ENCODE peak calls at places on chromosome 3, in seven cellular contexts. M, Z, U, O, A, R and S are unnamed samples.

GRCh38 chr3:64437126-64437525 is 211.9 kb upstream of the PRICKLE2 start:
- DNase-seq in R (no peak), A (no peak), Z (no peak), O (no peak), M (no peak), U (no peak), S (no peak)

GRCh38 chr3:7813412-7813811 is 688.2 kb upstream of the LMCD1 start:
- DNase-seq in R (no peak), M (no peak), Z (no peak), O (no peak), U (peak), A (no peak), S (no peak)

GRCh38 chr3:385151-385550 is 188.6 kb downstream of the CHL1 start:
- DNase-seq in Z (peak), R (peak), U (no peak), A (no peak), M (no peak), O (no peak), S (no peak)

GRCh38 chr3:183576487-183577107 is 21.1 kb upstream of the KLHL6 start:
- DNase-seq in A (peak), M (no peak), R (peak), Z (peak), O (no peak), U (no peak), S (no peak)

GRCh38 chr3:48694610-48695051 is 8.9 kb upstream of the NCKIPSD start:
- DNase-seq in M (peak), Z (peak), A (peak), O (peak), R (no peak), U (peak), S (peak)

GRCh38 chr3:187551419-187551818 is 118.8 kb downstream of the SST start:
- DNase-seq in U (no peak), Z (peak), O (no peak), A (no peak), R (no peak), M (no peak), S (no peak)

GRCh38 chr3:114879059-114880031 is 267.7 kb downstream of the ZBTB20 start:
- DNase-seq in O (no peak), A (peak), Z (peak), R (peak), M (no peak), U (no peak), S (no peak)

GRCh38 chr3:81602781-81603180 is 158.7 kb downstream of the GBE1 start:
- DNase-seq in Z (peak), A (peak), R (no peak), O (no peak), U (no peak), M (no peak), S (no peak)

GRCh38 chr3:170301404-170301803 is 56.1 kb upstream of the SKIL start:
- DNase-seq in O (no peak), R (no peak), M (no peak), U (no peak), A (peak), Z (peak), S (no peak)

GRCh38 chr3:58962816-58963215 is 87.0 kb downstream of the CFAP20DC start:
- DNase-seq in O (no peak), A (peak), M (no peak), U (no peak), R (no peak), Z (peak), S (no peak)

GRCh38 chr3:125033616-125034015 is 22.2 kb downstream of the HEG1 start:
- DNase-seq in R (no peak), U (no peak), M (no peak), Z (no peak), A (no peak), O (no peak), S (no peak)

GRCh38 chr3:127440384-127440783 is 150.1 kb downstream of the TPRA1 start:
- DNase-seq in U (no peak), M (no peak), A (no peak), Z (no peak), R (no peak), O (no peak), S (peak)

GRCh38 chr3:45730409-45731154 is 41.4 kb downstream of the SACM1L start:
- DNase-seq in U (no peak), A (no peak), Z (no peak), M (no peak), R (no peak), O (no peak), S (no peak)

GRCh38 chr3:150329408-150329807 is 78.7 kb upstream of the TSC22D2 start:
- DNase-seq in O (no peak), U (no peak), A (no peak), R (no peak), M (no peak), Z (peak), S (no peak)

GRCh38 chr3:128597900-128598299 is 52.7 kb downstream of the RPN1 start:
- DNase-seq in M (no peak), U (no peak), R (no peak), A (no peak), O (no peak), Z (no peak), S (no peak)

GRCh38 chr3:124174463-124174862 is 182.5 kb upstream of the ROPN1 start:
- DNase-seq in A (peak), R (peak), U (peak), M (no peak), O (no peak), Z (no peak), S (no peak)

GRCh38 chr3:55097441-55097840 is 169.6 kb upstream of the LRTM1 start:
- DNase-seq in Z (no peak), O (no peak), U (no peak), A (no peak), R (no peak), M (no peak), S (no peak)

GRCh38 chr3:61564405-61565059 is 3.2 kb downstream of the PTPRG start:
- DNase-seq in O (peak), Z (peak), M (peak), A (peak), U (peak), R (no peak), S (peak)

GRCh38 chr3:183287301-183287971 is 34.4 kb downstream of the B3GNT5 start:
- DNase-seq in O (peak), R (no peak), A (peak), M (no peak), U (no peak), Z (peak), S (no peak)

GRCh38 chr3:64351713-64352595 is 126.7 kb upstream of the PRICKLE2 start:
- DNase-seq in M (no peak), R (peak), A (peak), U (no peak), O (no peak), Z (peak), S (no peak)

GRCh38 chr3:86410587-86410986 is 580.4 kb downstream of the VGLL3 start:
- DNase-seq in A (no peak), Z (no peak), M (no peak), O (no peak), R (no peak), U (no peak), S (no peak)

GRCh38 chr3:46380471-46381215 is 9.9 kb downstream of the CCR5 start:
- DNase-seq in O (no peak), M (no peak), Z (no peak), U (no peak), A (no peak), R (no peak), S (peak)

GRCh38 chr3:185988816-185989175 is 51.0 kb upstream of the TRA2B start:
- DNase-seq in R (peak), A (no peak), O (no peak), U (no peak), Z (no peak), M (no peak), S (no peak)

GRCh38 chr3:133820889-133821675 is 15.5 kb downstream of the SRPRB start:
- DNase-seq in O (no peak), R (no peak), Z (no peak), U (no peak), A (no peak), M (no peak), S (no peak)

GRCh38 chr3:184361532-184361931 is at the start of the genes CLCN2 and POLR2H:
- DNase-seq in Z (peak), A (peak), O (peak), R (peak), M (peak), U (peak), S (no peak)

DNA sequence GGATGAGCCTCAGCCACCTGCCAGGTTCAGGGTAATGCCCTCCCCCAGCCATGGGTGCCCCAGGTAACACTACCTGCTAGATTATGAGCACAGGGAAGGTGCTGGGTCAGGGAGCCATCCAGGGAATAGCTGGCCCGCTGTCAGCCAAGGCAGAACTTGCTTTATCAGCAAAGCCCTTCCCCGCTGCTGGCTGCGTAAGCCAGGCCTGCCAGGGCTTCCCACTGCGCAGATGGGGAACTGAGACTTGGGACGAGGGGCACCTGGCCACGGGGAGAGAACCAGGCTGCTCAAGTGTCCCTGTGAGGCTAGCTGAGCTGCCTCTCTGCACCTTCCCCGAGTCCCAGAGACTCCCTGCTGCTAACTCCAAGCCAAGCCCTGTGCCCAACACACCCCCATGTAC is 45.4 kb downstream of the CACNA2D2 start:
- DNase-seq in M (no peak), A (no peak), U (no peak), R (no peak), Z (no peak), O (no peak), S (no peak)
- H3K27ac ChIP-seq in M (no peak), A (no peak), U (no peak), R (no peak), Z (no peak), O (no peak), S (no peak)

GRCh38 chr3:196080517-196080841 is 1.4 kb downstream of the TFRC start:
- DNase-seq in A (no peak), M (peak), Z (no peak), O (no peak), R (no peak), U (no peak), S (no peak)
- H3K4me3 ChIP-seq in A (peak), M (peak), Z (peak), O (peak), R (peak), U (peak), S (peak)

DNA sequence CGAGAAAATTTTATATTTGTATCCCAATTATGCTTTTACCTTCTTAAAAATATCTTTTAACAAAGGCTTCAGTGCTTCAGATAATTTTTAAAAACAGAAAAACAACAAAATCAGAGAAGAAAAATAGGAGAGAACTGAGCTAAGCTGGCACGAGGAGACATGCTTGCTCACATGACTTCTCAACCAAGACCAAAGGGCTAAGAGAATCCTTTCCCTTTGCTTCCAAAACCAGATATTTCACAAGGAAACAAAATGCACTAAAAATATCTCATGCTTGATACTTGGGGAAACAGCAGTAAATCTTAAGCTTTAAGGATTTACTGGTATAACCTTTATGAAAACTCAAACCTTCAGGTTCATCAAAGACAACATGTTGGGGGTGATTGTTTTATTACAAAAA is 58.4 kb downstream of the CAPN7 start:
- DNase-seq in M (no peak), O (no peak), U (no peak), Z (no peak), A (no peak), R (no peak), S (no peak)
- H3K27ac ChIP-seq in M (no peak), O (no peak), U (no peak), Z (no peak), A (no peak), R (no peak), S (peak)

DNA sequence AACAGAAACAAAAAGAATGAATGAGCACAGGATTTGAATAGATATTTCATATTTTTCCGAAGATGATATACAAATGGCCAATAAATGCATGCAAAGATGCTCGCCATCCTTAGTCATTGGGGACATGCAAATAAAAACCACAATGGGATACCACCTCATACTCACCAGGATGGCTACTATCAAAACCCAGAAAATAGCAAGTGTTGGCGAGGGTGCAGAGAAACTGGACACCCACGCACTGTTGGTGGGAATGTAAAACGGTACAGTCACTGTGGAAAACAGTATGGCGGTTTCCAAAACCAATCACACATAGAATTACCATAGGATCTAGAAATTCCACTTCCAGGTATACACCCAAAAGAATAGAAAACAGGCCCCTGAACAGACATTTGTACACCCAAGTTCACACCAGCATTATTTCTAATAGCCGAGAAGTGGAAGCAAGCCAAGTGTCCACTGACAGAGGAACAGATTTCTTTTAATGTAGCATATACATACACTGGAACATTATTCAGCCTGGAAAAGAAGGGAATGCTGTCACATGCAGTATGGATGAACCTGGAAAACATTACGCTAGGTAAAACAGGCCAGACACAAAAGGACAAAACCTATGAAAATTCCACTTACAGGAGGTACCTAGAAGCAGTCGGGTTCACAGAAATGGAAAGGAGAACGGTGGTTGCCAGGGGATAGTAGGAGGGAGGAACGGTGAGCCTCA is 3.6 kb downstream of the RNF168 start:
- DNase-seq in Z (peak), R (no peak), M (no peak), O (no peak), A (no peak), U (no peak), S (no peak)
- H3K4me3 ChIP-seq in Z (peak), R (peak), M (peak), O (peak), A (peak), U (peak), S (peak)